ENCODE peak calls at places on chromosomes 7 and 10, in eight cellular contexts. A, H, Y, Q, N, K, E and T are unnamed samples.

GRCh38 chr7:29196191-29196590 is 1.6 kb downstream of the CHN2 start:
- DNase-seq in A (no peak), H (no peak), Y (no peak), Q (no peak), N (no peak), K (no peak), E (no peak), T (no peak)

GRCh38 chr7:151462306-151462779 is 22.4 kb upstream of the CRYGN start:
- DNase-seq in A (no peak), H (no peak), Y (no peak), Q (no peak), N (no peak), K (no peak), E (no peak), T (no peak)

GRCh38 chr10:85977642-85978041 is 389.0 kb downstream of the GRID1 start:
- DNase-seq in A (no peak), H (no peak), Y (no peak), Q (no peak), N (no peak), K (no peak), E (no peak), T (no peak)

GRCh38 chr10:132517951-132518521 is 19.6 kb upstream of the INPP5A start:
- DNase-seq in A (no peak), H (no peak), Y (peak), Q (no peak), N (no peak), K (no peak), E (no peak), T (no peak)

GRCh38 chr7:155256081-155256760 is 41.5 kb upstream of the INSIG1 start:
- DNase-seq in A (no peak), H (no peak), Y (peak), Q (no peak), N (no peak), K (no peak), E (no peak), T (no peak)

GRCh38 chr7:118429141-118429540 is 204.6 kb downstream of the ANKRD7 start:
- DNase-seq in A (no peak), H (no peak), Y (no peak), Q (no peak), N (no peak), K (no peak), E (no peak), T (no peak)

GRCh38 chr7:101589052-101589451 is 40.0 kb downstream of the MYL10 start:
- DNase-seq in A (no peak), H (no peak), Y (no peak), Q (no peak), N (no peak), K (no peak), E (no peak), T (no peak)

GRCh38 chr10:77504196-77504869 is 133.3 kb downstream of the KCNMA1 start:
- DNase-seq in A (no peak), H (no peak), Y (no peak), Q (peak), N (peak), K (peak), E (no peak), T (peak)

GRCh38 chr10:69883256-69883655 is 81.5 kb downstream of the COL13A1 start:
- DNase-seq in A (no peak), H (peak), Y (peak), Q (no peak), N (peak), K (no peak), E (no peak), T (no peak)

GRCh38 chr7:117596134-117596533 is 116.3 kb downstream of the CFTR start:
- DNase-seq in A (no peak), H (no peak), Y (no peak), Q (no peak), N (no peak), K (no peak), E (no peak), T (no peak)

GRCh38 chr10:49398000-49398861 is 2.3 kb upstream of the DRGX start:
- DNase-seq in A (peak), H (no peak), Y (peak), Q (peak), N (peak), K (peak), E (no peak), T (no peak)

GRCh38 chr10:34629120-34629519 is 186.0 kb downstream of the PARD3 start:
- DNase-seq in A (no peak), H (no peak), Y (no peak), Q (no peak), N (no peak), K (no peak), E (no peak), T (no peak)

GRCh38 chr7:35971133-35971995 is 170.5 kb downstream of the SEPTIN7 start:
- DNase-seq in A (no peak), H (no peak), Y (peak), Q (no peak), N (peak), K (no peak), E (no peak), T (no peak)
- TF ChIP-seq CTCF in A (no peak), H (no peak), Y (no peak), Q (no peak), N (peak), K (no peak), E (peak), T (peak)

GRCh38 chr7:94087664-94088352 is 83.7 kb upstream of the BET1 start:
- DNase-seq in A (peak), H (peak), Y (peak), Q (peak), N (peak), K (peak), E (no peak), T (no peak)
- H3K4me3 ChIP-seq in A (no peak), H (peak), Y (peak), Q (peak), N (peak), K (peak), E (peak), T (peak)

DNA sequence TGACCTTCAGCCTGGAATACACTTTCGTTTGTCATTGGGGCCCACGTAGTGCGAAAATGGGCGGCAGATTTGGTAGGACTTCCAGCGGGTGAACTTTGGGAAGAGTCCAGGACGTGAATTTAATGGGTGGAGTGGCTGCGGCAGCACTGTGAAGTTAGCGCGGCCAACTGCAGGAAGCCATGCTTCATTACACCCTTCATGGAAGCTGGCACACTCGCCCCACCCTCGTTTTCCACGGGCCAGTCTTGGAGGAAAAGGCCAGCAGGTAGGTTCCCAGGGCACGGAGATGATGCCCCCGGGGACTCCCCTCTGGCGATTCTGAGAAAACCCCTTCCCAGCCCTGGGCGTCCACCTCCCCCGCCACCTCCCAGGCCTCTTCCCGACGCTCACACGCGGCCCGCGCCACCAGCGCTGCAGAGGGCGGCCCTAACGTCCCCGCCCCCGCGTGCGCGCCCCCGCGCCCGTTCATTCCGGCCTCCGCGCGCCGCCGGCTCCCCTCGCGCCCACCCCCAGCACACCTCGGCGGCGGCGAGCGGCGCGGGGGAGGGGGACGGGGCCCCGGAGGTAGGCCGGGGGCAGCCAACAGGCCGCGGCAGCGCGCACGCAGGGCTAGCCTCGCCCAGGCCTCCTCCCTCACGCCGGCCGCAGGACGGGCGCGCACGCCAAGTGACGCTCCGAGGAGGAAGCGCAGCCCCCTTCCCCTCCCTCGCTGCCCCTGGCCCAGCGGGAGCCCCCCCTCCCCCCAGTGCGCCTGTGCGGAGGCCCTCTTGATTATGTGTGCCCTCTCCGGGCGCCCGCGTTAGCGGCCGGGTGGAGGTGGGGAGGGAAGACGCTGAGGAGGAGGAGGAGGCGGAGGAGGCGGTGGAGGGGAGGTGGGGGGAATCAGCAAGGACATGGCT is at the start of gene MLLT10:
- DNase-seq in A (peak), H (peak), Y (peak), Q (peak), N (peak), K (peak), E (peak), T (no peak)
- TF ChIP-seq CTCF in A (no peak), H (no peak), Y (no peak), Q (peak), N (peak), K (peak), E (no peak), T (no peak)

GRCh38 chr7:27166475-27167169 is 1.3 kb upstream of the HOXA9 start:
- DNase-seq in A (no peak), H (no peak), Y (peak), Q (peak), N (no peak), K (no peak), E (peak), T (no peak)
- H3K4me3 ChIP-seq in A (no peak), H (no peak), Y (peak), Q (peak), N (no peak), K (no peak), E (no peak), T (peak)

GRCh38 chr7:106737202-106737562 is 76.2 kb upstream of the CCDC71L start:
- DNase-seq in A (no peak), H (no peak), Y (no peak), Q (peak), N (peak), K (peak), E (no peak), T (no peak)
- TF ChIP-seq CTCF in A (no peak), H (no peak), Y (peak), Q (peak), N (peak), K (peak), E (no peak), T (peak)